ENCODE peak calls at places on chromosomes 16 and 17, in seven cellular contexts. One of them, this sample, is unnamed.

GRCh38 chr17:51029568-51030463 is 90.9 kb downstream of the SPAG9 start:
- DNase-seq in HCT116: no peak
- DNase-seq in H1: no peak
- DNase-seq in GM23248: peak
- DNase-seq in PC-3: no peak
- DNase-seq in neural progenitor cell: no peak
- DNase-seq in fibroblast of lung: peak
- DNase-seq in this sample: no peak

GRCh38 chr16:9650284-9650683 is 531.9 kb downstream of the GRIN2A start:
- DNase-seq in fibroblast of lung: no peak
- DNase-seq in neural progenitor cell: no peak
- DNase-seq in GM23248: no peak
- DNase-seq in HCT116: no peak
- DNase-seq in H1: peak
- DNase-seq in PC-3: no peak
- DNase-seq in this sample: no peak

GRCh38 chr16:28938721-28939120 is 7.0 kb downstream of the CD19 start:
- DNase-seq in fibroblast of lung: no peak
- DNase-seq in neural progenitor cell: no peak
- DNase-seq in HCT116: no peak
- DNase-seq in PC-3: no peak
- DNase-seq in GM23248: no peak
- DNase-seq in H1: no peak
- DNase-seq in this sample: no peak

GRCh38 chr17:77247048-77247541 is 106.3 kb downstream of the SEC14L1 start:
- DNase-seq in H1: peak
- DNase-seq in HCT116: peak
- DNase-seq in GM23248: peak
- DNase-seq in fibroblast of lung: peak
- DNase-seq in PC-3: peak
- DNase-seq in neural progenitor cell: peak
- DNase-seq in this sample: peak

GRCh38 chr16:82439678-82440293 is 187.0 kb upstream of the CDH13 start:
- DNase-seq in GM23248: peak
- DNase-seq in fibroblast of lung: no peak
- DNase-seq in H1: peak
- DNase-seq in PC-3: peak
- DNase-seq in neural progenitor cell: peak
- DNase-seq in HCT116: peak
- DNase-seq in this sample: no peak

GRCh38 chr16:82658796-82659195 is 32.0 kb downstream of the CDH13 start:
- DNase-seq in fibroblast of lung: no peak
- DNase-seq in PC-3: no peak
- DNase-seq in HCT116: no peak
- DNase-seq in H1: no peak
- DNase-seq in GM23248: no peak
- DNase-seq in neural progenitor cell: no peak
- DNase-seq in this sample: no peak

GRCh38 chr17:37047631-37048104 is 98.9 kb downstream of the AATF start:
- DNase-seq in HCT116: peak
- DNase-seq in GM23248: peak
- DNase-seq in H1: peak
- DNase-seq in PC-3: peak
- DNase-seq in neural progenitor cell: peak
- DNase-seq in fibroblast of lung: peak
- DNase-seq in this sample: peak

GRCh38 chr17:16486373-16487250 is 5.4 kb downstream of the LRRC75A start:
- DNase-seq in fibroblast of lung: peak
- DNase-seq in neural progenitor cell: peak
- DNase-seq in HCT116: no peak
- DNase-seq in GM23248: peak
- DNase-seq in H1: peak
- DNase-seq in PC-3: peak
- DNase-seq in this sample: peak

GRCh38 chr16:89922477-89922883 is 662 bp upstream of the TUBB3 start:
- DNase-seq in neural progenitor cell: peak
- DNase-seq in fibroblast of lung: peak
- DNase-seq in H1: peak
- DNase-seq in PC-3: peak
- DNase-seq in HCT116: peak
- DNase-seq in GM23248: peak
- DNase-seq in this sample: peak

GRCh38 chr16:23052908-23053580 is 96.2 kb downstream of the USP31 start:
- DNase-seq in HCT116: no peak
- DNase-seq in GM23248: no peak
- DNase-seq in neural progenitor cell: no peak
- DNase-seq in fibroblast of lung: no peak
- DNase-seq in PC-3: no peak
- DNase-seq in H1: no peak
- DNase-seq in this sample: no peak

GRCh38 chr16:54177052-54177856 is 109.3 kb downstream of the IRX3 start:
- DNase-seq in fibroblast of lung: no peak
- DNase-seq in HCT116: no peak
- DNase-seq in neural progenitor cell: no peak
- DNase-seq in GM23248: no peak
- DNase-seq in H1: no peak
- DNase-seq in PC-3: no peak
- DNase-seq in this sample: no peak

GRCh38 chr17:80033840-80034239 is 1.8 kb downstream of the TBC1D16 start:
- DNase-seq in fibroblast of lung: no peak
- DNase-seq in PC-3: no peak
- DNase-seq in GM23248: no peak
- DNase-seq in H1: no peak
- DNase-seq in neural progenitor cell: no peak
- DNase-seq in HCT116: no peak
- DNase-seq in this sample: no peak

GRCh38 chr17:80031691-80032480 is 3.8 kb downstream of the TBC1D16 start:
- DNase-seq in H1: no peak
- DNase-seq in PC-3: no peak
- DNase-seq in HCT116: no peak
- DNase-seq in neural progenitor cell: no peak
- DNase-seq in fibroblast of lung: no peak
- DNase-seq in GM23248: no peak
- DNase-seq in this sample: no peak

GRCh38 chr17:80030730-80031410 is 4.8 kb downstream of the TBC1D16 start:
- DNase-seq in H1: no peak
- DNase-seq in PC-3: peak
- DNase-seq in HCT116: no peak
- DNase-seq in fibroblast of lung: no peak
- DNase-seq in GM23248: no peak
- DNase-seq in neural progenitor cell: no peak
- DNase-seq in this sample: peak

GRCh38 chr17:80034654-80034976 is 1.1 kb downstream of the TBC1D16 start:
- DNase-seq in GM23248: no peak
- DNase-seq in fibroblast of lung: no peak
- DNase-seq in H1: no peak
- DNase-seq in HCT116: no peak
- DNase-seq in PC-3: no peak
- DNase-seq in neural progenitor cell: no peak
- DNase-seq in this sample: no peak

GRCh38 chr17:80032614-80033171 is 3.0 kb downstream of the TBC1D16 start:
- DNase-seq in fibroblast of lung: no peak
- DNase-seq in neural progenitor cell: no peak
- DNase-seq in GM23248: no peak
- DNase-seq in HCT116: no peak
- DNase-seq in H1: no peak
- DNase-seq in PC-3: no peak
- DNase-seq in this sample: no peak
- H3K9ac ChIP-seq in fibroblast of lung: no peak
- H3K9ac ChIP-seq in neural progenitor cell: no peak
- H3K9ac ChIP-seq in GM23248: no peak
- H3K9ac ChIP-seq in HCT116: no peak
- H3K9ac ChIP-seq in H1: no peak
- H3K9ac ChIP-seq in PC-3: no peak
- H3K9ac ChIP-seq in this sample: no peak

DNA sequence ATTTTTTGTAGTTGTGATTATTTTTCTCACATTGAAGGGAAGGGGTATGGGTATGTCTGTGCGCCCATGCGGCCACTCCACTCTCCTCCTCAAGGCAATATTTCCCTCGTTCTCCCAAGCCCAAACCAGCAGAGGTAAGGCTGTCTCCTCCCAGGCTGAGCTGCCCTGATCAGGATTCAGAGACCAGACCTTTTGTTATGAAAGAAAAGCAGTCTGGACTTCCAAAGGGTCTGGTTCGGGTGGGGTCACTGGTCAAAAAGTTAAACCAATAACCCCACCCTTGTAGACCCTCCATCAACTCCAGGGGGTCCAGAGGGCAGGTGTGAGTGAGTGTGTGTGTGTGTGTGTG is 5.7 kb upstream of the DLX4 start:
- DNase-seq in PC-3: no peak
- DNase-seq in GM23248: no peak
- DNase-seq in fibroblast of lung: no peak
- DNase-seq in neural progenitor cell: peak
- DNase-seq in HCT116: no peak
- DNase-seq in H1: no peak
- DNase-seq in this sample: no peak
- TF ChIP-seq EZH2 in PC-3: no peak
- TF ChIP-seq EZH2 in GM23248: no peak
- TF ChIP-seq EZH2 in fibroblast of lung: no peak
- TF ChIP-seq EZH2 in neural progenitor cell: no peak
- TF ChIP-seq EZH2 in HCT116: no peak
- TF ChIP-seq EZH2 in H1: no peak
- TF ChIP-seq EZH2 in this sample: no peak

GRCh38 chr16:69180011-69180338 is 7.0 kb upstream of the SNTB2 start:
- DNase-seq in neural progenitor cell: no peak
- DNase-seq in PC-3: no peak
- DNase-seq in fibroblast of lung: no peak
- DNase-seq in HCT116: no peak
- DNase-seq in GM23248: no peak
- DNase-seq in H1: no peak
- DNase-seq in this sample: no peak
- H3K4me2 ChIP-seq in neural progenitor cell: no peak
- H3K4me2 ChIP-seq in PC-3: peak
- H3K4me2 ChIP-seq in fibroblast of lung: no peak
- H3K4me2 ChIP-seq in HCT116: no peak
- H3K4me2 ChIP-seq in GM23248: peak
- H3K4me2 ChIP-seq in H1: no peak
- H3K4me2 ChIP-seq in this sample: no peak

GRCh38 chr16:1500465-1501150 is 7.4 kb downstream of the TELO2 start:
- DNase-seq in PC-3: no peak
- DNase-seq in HCT116: no peak
- DNase-seq in neural progenitor cell: no peak
- DNase-seq in fibroblast of lung: no peak
- DNase-seq in GM23248: no peak
- DNase-seq in H1: no peak
- DNase-seq in this sample: no peak
- H3K9ac ChIP-seq in PC-3: no peak
- H3K9ac ChIP-seq in HCT116: no peak
- H3K9ac ChIP-seq in neural progenitor cell: no peak
- H3K9ac ChIP-seq in fibroblast of lung: no peak
- H3K9ac ChIP-seq in GM23248: no peak
- H3K9ac ChIP-seq in H1: no peak
- H3K9ac ChIP-seq in this sample: no peak

GRCh38 chr17:38704645-38705522 is at the start of gene MLLT6:
- DNase-seq in H1: no peak
- DNase-seq in PC-3: peak
- DNase-seq in fibroblast of lung: peak
- DNase-seq in HCT116: no peak
- DNase-seq in GM23248: peak
- DNase-seq in neural progenitor cell: peak
- DNase-seq in this sample: peak
- TF ChIP-seq EZH2 in H1: peak
- TF ChIP-seq EZH2 in PC-3: no peak
- TF ChIP-seq EZH2 in fibroblast of lung: no peak
- TF ChIP-seq EZH2 in HCT116: no peak
- TF ChIP-seq EZH2 in GM23248: no peak
- TF ChIP-seq EZH2 in neural progenitor cell: peak
- TF ChIP-seq EZH2 in this sample: no peak

GRCh38 chr16:75591001-75591852 is 25.0 kb downstream of the GABARAPL2 start:
- DNase-seq in GM23248: peak
- DNase-seq in HCT116: no peak
- DNase-seq in H1: no peak
- DNase-seq in fibroblast of lung: peak
- DNase-seq in neural progenitor cell: no peak
- DNase-seq in PC-3: no peak
- DNase-seq in this sample: no peak
- H3K4me2 ChIP-seq in GM23248: peak
- H3K4me2 ChIP-seq in HCT116: no peak
- H3K4me2 ChIP-seq in H1: no peak
- H3K4me2 ChIP-seq in fibroblast of lung: no peak
- H3K4me2 ChIP-seq in neural progenitor cell: no peak
- H3K4me2 ChIP-seq in PC-3: no peak
- H3K4me2 ChIP-seq in this sample: no peak

GRCh38 chr16:476039-476438 is 50.6 kb downstream of the RAB11FIP3 start:
- DNase-seq in neural progenitor cell: no peak
- DNase-seq in GM23248: no peak
- DNase-seq in HCT116: no peak
- DNase-seq in H1: no peak
- DNase-seq in PC-3: no peak
- DNase-seq in fibroblast of lung: no peak
- DNase-seq in this sample: no peak

GRCh38 chr16:472199-472504 is 46.7 kb downstream of the RAB11FIP3 start:
- DNase-seq in PC-3: no peak
- DNase-seq in fibroblast of lung: no peak
- DNase-seq in HCT116: no peak
- DNase-seq in neural progenitor cell: no peak
- DNase-seq in H1: no peak
- DNase-seq in GM23248: no peak
- DNase-seq in this sample: no peak

GRCh38 chr16:471353-472198 is 46.1 kb downstream of the RAB11FIP3 start:
- DNase-seq in GM23248: peak
- DNase-seq in PC-3: no peak
- DNase-seq in neural progenitor cell: peak
- DNase-seq in fibroblast of lung: peak
- DNase-seq in HCT116: no peak
- DNase-seq in H1: peak
- DNase-seq in this sample: peak

GRCh38 chr16:474420-475122 is 49.1 kb downstream of the RAB11FIP3 start:
- DNase-seq in PC-3: no peak
- DNase-seq in HCT116: no peak
- DNase-seq in neural progenitor cell: no peak
- DNase-seq in fibroblast of lung: no peak
- DNase-seq in H1: no peak
- DNase-seq in GM23248: no peak
- DNase-seq in this sample: no peak

DNA sequence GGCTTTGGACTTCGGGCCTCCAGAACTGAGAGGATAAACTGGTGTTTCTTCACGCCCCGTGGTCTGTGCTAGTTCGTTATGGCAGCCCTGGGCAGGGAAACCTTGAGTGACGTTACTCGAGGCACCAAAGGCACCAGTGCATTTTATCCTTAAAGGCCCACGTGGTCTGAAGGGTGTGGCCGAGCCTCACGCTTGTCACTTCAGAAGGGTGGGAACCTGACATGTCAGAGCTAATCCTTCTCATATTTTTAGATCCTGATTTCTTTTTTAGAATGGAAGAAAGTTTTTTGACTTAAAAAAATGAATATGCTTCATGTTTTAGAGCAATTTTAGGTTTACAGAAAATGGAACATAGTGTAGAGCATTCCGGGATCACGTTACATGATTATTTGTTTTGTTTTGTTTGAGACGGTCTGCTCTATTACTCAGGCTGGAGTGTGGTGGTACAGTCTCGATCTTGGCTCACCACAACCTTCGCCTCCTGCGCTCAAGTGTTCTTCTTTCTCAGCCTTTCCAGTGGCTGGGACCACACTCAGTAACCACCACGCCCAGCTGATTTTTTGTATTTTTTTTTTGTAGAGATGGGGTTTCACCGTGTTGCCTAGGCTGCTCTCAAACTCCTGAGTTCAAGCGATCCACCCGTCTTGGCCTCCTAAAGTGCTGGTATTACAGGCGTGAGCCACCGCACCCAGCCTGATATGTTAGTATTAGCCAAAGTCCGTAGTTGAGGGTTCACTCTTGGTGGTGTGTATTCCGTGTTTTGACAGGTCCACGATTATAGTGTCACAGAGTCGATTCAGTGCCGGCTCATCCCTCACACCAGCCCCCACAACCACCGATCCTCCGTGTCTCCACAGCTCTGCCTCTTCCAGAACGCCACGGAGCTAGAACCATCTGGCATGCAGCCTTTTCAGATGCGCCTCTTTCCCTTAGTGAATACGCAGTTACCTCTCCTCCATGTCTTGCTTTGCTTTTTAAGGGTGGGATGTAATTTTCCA is 47.9 kb downstream of the RAB11FIP3 start:
- DNase-seq in H1: no peak
- DNase-seq in HCT116: no peak
- DNase-seq in PC-3: no peak
- DNase-seq in GM23248: no peak
- DNase-seq in neural progenitor cell: no peak
- DNase-seq in fibroblast of lung: peak
- DNase-seq in this sample: no peak
- H3K9ac ChIP-seq in H1: no peak
- H3K9ac ChIP-seq in HCT116: no peak
- H3K9ac ChIP-seq in PC-3: no peak
- H3K9ac ChIP-seq in GM23248: no peak
- H3K9ac ChIP-seq in neural progenitor cell: no peak
- H3K9ac ChIP-seq in fibroblast of lung: no peak
- H3K9ac ChIP-seq in this sample: no peak